ENCODE peak calls at places on chromosomes 4 and X, in five cellular contexts. M is sigmoid colon, P is suprapubic skin, I is tibial nerve, F is endothelial cell of umbilical vein. B is an unnamed sample.
A peak's percentile ranks its signal among the peaks of the same experiment; 100 is the strongest.

GRCh38 chr4:159358226-159358625 is 255.3 kb downstream of the RAPGEF2 start:
- DNase-seq in M (no peak), P (no peak), I (no peak), F (peak; percentile 25), B (no peak)

GRCh38 chr4:169236901-169237626 is 33.7 kb downstream of the SH3RF1 start:
- DNase-seq in M (no peak), P (no peak), I (no peak), F (no peak), B (no peak)

GRCh38 chrX:11787564-11787963 is 29.5 kb downstream of the MSL3 start:
- DNase-seq in M (peak; percentile 80), P (peak; percentile 77), I (peak; percentile 48), F (peak; percentile 49), B (peak; percentile 67)

GRCh38 chr4:165711436-165711835 is 161.6 kb upstream of the TLL1 start:
- DNase-seq in M (no peak), P (no peak), I (no peak), F (peak; percentile 39), B (no peak)

GRCh38 chr4:157012781-157013180 is 41.2 kb upstream of the PDGFC start:
- DNase-seq in M (no peak), P (no peak), I (no peak), F (no peak), B (no peak)

GRCh38 chrX:97238632-97239031 is 354.9 kb downstream of the RPA4 start:
- DNase-seq in M (no peak), P (no peak), I (no peak), F (peak; percentile 82), B (no peak)

GRCh38 chr4:8538703-8539567 is 41.3 kb upstream of the GPR78 start:
- DNase-seq in M (no peak), P (no peak), I (no peak), F (peak; percentile 6), B (no peak)

GRCh38 chrX:118847676-118848075 is 24.1 kb downstream of the ZCCHC12 start:
- DNase-seq in M (no peak), P (no peak), I (no peak), F (peak; percentile 70), B (no peak)

GRCh38 chrX:140815868-140816267 is 106.3 kb downstream of the LINC00632 start:
- DNase-seq in M (no peak), P (no peak), I (no peak), F (no peak), B (no peak)

GRCh38 chrX:39753296-39753996 is 344.3 kb downstream of the BCOR start:
- DNase-seq in M (no peak), P (no peak), I (no peak), F (peak; percentile 87), B (no peak)

GRCh38 chrX:67614414-67614813 is 70.6 kb downstream of the AR start:
- DNase-seq in M (no peak), P (no peak), I (no peak), F (no peak), B (no peak)

GRCh38 chr4:177356191-177356590 is 46.5 kb downstream of the NEIL3 start:
- DNase-seq in M (no peak), P (no peak), I (no peak), F (no peak), B (no peak)

GRCh38 chrX:133005038-133005437 is 46.6 kb upstream of the HS6ST2 start:
- DNase-seq in M (no peak), P (no peak), I (no peak), F (peak; percentile 3), B (no peak)

GRCh38 chrX:44651347-44651746 is 108.7 kb upstream of the FUNDC1 start:
- DNase-seq in M (no peak), P (no peak), I (no peak), F (no peak), B (no peak)

GRCh38 chrX:799808-800207 is 169.2 kb downstream of the SHOX start:
- DNase-seq in M (no peak), P (no peak), I (no peak), F (no peak), B (no peak)

GRCh38 chrX:118117069-118117405 is 427 bp upstream of the KLHL13 start:
- DNase-seq in M (peak; percentile 68), P (peak; percentile 72), I (peak; percentile 12), F (no peak), B (no peak)

GRCh38 chr4:68732653-68733466 is 62.4 kb upstream of the UGT2B15 start:
- DNase-seq in M (no peak), P (no peak), I (no peak), F (no peak), B (no peak)

GRCh38 chrX:118823263-118824172 is at the start of gene ZCCHC12:
- DNase-seq in M (peak; percentile 75), P (no peak), I (no peak), F (peak; percentile 54), B (peak; percentile 67)

GRCh38 chr4:57040510-57040909 is 61.8 kb downstream of the POLR2B start:
- DNase-seq in M (no peak), P (no peak), I (no peak), F (no peak), B (no peak)

GRCh38 chrX:83997781-83998180 is 136.8 kb downstream of the CYLC1 start:
- DNase-seq in M (no peak), P (no peak), I (no peak), F (no peak), B (no peak)

GRCh38 chr4:112916868-112917267 is 132.6 kb upstream of the ANK2 start:
- DNase-seq in M (no peak), P (no peak), I (no peak), F (no peak), B (no peak)

GRCh38 chr4:123599920-123600394 is 203.4 kb downstream of the SPRY1 start:
- DNase-seq in M (peak; percentile 79), P (peak; percentile 82), I (peak; percentile 56), F (peak; percentile 94), B (peak; percentile 47)

GRCh38 chrX:50818986-50819385 is 5.0 kb upstream of the SHROOM4 start:
- DNase-seq in M (no peak), P (no peak), I (no peak), F (no peak), B (no peak)

GRCh38 chr4:45482346-45482745 is 641.5 kb downstream of the GABRG1 start:
- DNase-seq in M (no peak), P (no peak), I (no peak), F (no peak), B (no peak)

GRCh38 chrX:107827852-107828251 is 2.2 kb downstream of the MID2 start:
- DNase-seq in M (no peak), P (no peak), I (no peak), F (no peak), B (no peak)

GRCh38 chr4:6549445-6549844 is 25.5 kb upstream of the MAN2B2 start:
- DNase-seq in M (no peak), P (no peak), I (no peak), F (no peak), B (no peak)

GRCh38 chr4:6548201-6548881 is 26.6 kb upstream of the MAN2B2 start:
- DNase-seq in M (no peak), P (no peak), I (no peak), F (peak; percentile 12), B (no peak)

GRCh38 chr4:6550821-6551220 is 24.2 kb upstream of the MAN2B2 start:
- DNase-seq in M (no peak), P (no peak), I (no peak), F (no peak), B (no peak)

GRCh38 chr4:6549890-6550620 is 24.9 kb upstream of the MAN2B2 start:
- DNase-seq in M (no peak), P (no peak), I (no peak), F (no peak), B (no peak)

DNA sequence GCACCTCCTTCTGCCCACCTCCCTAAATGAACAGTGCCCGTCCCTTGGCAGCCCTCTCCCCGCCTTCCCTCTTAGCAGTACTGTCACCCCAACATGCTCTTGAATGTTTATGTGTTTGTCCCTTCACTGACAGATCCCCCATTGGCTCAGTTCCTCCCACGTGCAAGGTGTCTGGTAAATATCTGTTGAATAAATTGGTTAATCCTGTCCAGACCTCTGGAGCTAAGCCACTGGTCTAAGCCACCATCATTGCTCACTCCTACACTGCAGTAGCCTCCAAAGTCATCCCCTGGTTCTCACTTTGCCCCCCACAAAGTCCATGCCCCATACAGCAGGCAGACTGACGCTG is 26.1 kb upstream of the MAN2B2 start:
- DNase-seq in M (no peak), P (no peak), I (no peak), F (no peak), B (no peak)
- TF ChIP-seq POLR2A in M (no peak), P (no peak), I (no peak), F (no peak), B (no peak)

DNA sequence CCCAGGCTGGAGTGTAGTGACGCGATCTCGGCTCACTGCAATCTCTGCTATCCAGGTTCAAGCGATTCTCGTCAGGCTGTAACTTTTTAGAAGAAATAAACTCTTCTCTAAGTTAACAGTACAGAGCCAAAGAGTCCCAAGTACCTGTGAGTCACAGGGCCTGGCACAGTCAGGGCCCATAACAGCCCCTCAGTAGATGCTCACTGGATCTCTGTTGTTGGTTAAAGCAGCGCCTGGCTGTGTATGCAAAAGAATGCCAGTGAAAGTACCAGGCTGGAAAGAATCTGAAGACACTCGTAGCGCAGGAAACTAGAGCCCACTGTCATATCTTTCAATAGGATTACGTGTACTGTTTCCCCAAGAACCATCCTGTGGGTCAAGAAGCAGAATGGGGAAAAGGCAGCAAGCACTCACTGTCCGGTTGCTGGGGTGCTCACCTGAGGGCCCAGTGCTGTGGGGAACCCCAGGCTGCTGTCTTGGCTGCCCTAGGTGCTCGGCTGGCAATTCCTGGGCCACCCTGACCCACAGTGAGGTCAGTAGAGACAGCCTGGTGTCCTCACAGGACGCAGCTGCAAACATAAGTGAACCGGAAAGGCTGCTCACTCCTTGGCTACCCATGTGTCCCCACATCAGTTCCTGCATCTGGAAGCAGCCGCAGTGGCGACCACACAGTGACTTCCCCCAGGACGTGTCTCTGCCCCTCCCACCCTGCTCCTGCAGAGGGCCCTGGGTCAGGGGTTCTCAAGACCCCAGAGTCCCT is 3.1 kb upstream of the SLBP start:
- DNase-seq in M (no peak), P (no peak), I (no peak), F (no peak), B (no peak)
- TF ChIP-seq POLR2A in M (no peak), P (no peak), I (no peak), F (peak; percentile 32), B (no peak)

GRCh38 chrX:77899081-77899828 is at the start of gene COX7B:
- DNase-seq in M (peak; percentile 86), P (no peak), I (peak; percentile 18), F (peak; percentile 94), B (peak; percentile 56)
- TF ChIP-seq POLR2A in M (peak; percentile 55), P (no peak), I (peak; percentile 56), F (peak; percentile 75), B (peak; percentile 51)

GRCh38 chrX:2500681-2501151 is at the start of the genes DHRSX and ZBED1:
- DNase-seq in M (no peak), P (no peak), I (no peak), F (no peak), B (no peak)
- TF ChIP-seq POLR2A in M (no peak), P (no peak), I (no peak), F (peak; percentile 77), B (no peak)

GRCh38 chrX:12954376-12954775 is 20.5 kb upstream of the TMSB4X start:
- DNase-seq in M (no peak), P (no peak), I (no peak), F (no peak), B (no peak)

GRCh38 chrX:12956704-12957541 is 18.0 kb upstream of the TMSB4X start:
- DNase-seq in M (no peak), P (no peak), I (no peak), F (peak; percentile 77), B (no peak)

GRCh38 chrX:12954981-12955380 is 19.9 kb upstream of the TMSB4X start:
- DNase-seq in M (no peak), P (no peak), I (no peak), F (no peak), B (no peak)

GRCh38 chrX:12958059-12958458 is 16.9 kb upstream of the TMSB4X start:
- DNase-seq in M (no peak), P (no peak), I (no peak), F (no peak), B (no peak)

GRCh38 chrX:12955882-12956703 is 18.8 kb upstream of the TMSB4X start:
- DNase-seq in M (no peak), P (no peak), I (no peak), F (peak; percentile 78), B (peak; percentile 56)
- TF ChIP-seq POLR2A in M (no peak), P (no peak), I (no peak), F (no peak), B (no peak)

B was measured in uterus.